ENCODE peak calls at places on chromosome 1, in ten cellular contexts. B is body of pancreas, T is ovary, K is A549, U is H1, Z is thyroid gland, O is IMR-90, Y is HepG2, W is right lobe of liver, G is sigmoid colon. S is an unnamed sample.

GRCh38 chr1:42777860-42778259 is 6.9 kb upstream of the TMEM269 start:
- DNase-seq in B (no peak), T (no peak), K (peak; percentile 60), U (no peak), Z (peak; percentile 17), O (peak; percentile 46), Y (peak; percentile 40), W (no peak), G (no peak), S (peak; percentile 56)

GRCh38 chr1:89576016-89576415 is 51.4 kb downstream of the LRRC8B start:
- DNase-seq in B (no peak), T (no peak), K (no peak), U (no peak), Z (no peak), O (no peak), Y (no peak), W (no peak), G (no peak), S (no peak)

GRCh38 chr1:217453816-217454215 is 177.1 kb downstream of the GPATCH2 start:
- DNase-seq in B (no peak), T (no peak), K (no peak), U (no peak), Z (no peak), O (no peak), Y (no peak), W (no peak), G (no peak), S (no peak)

GRCh38 chr1:19452221-19452663 is 33.1 kb downstream of the CAPZB start:
- DNase-seq in B (no peak), T (no peak), K (no peak), U (no peak), Z (no peak), O (peak; percentile 57), Y (no peak), W (no peak), G (no peak), S (no peak)

GRCh38 chr1:232561381-232561780 is 68.6 kb downstream of the SIPA1L2 start:
- DNase-seq in B (no peak), T (no peak), K (no peak), U (no peak), Z (no peak), O (no peak), Y (no peak), W (no peak), G (no peak), S (no peak)

GRCh38 chr1:168273575-168273974 is 7.1 kb upstream of the TBX19 start:
- DNase-seq in B (no peak), T (no peak), K (no peak), U (no peak), Z (no peak), O (no peak), Y (no peak), W (no peak), G (no peak), S (no peak)

GRCh38 chr1:41498391-41498790 is 13.9 kb upstream of the EDN2 start:
- DNase-seq in B (no peak), T (no peak), K (no peak), U (no peak), Z (no peak), O (no peak), Y (no peak), W (no peak), G (no peak), S (no peak)

GRCh38 chr1:21869620-21870121 is 57.6 kb downstream of the LDLRAD2 start:
- DNase-seq in B (peak; percentile 64), T (peak; percentile 69), K (peak; percentile 83), U (no peak), Z (peak; percentile 95), O (peak; percentile 83), Y (peak; percentile 20), W (no peak), G (peak; percentile 97), S (no peak)

GRCh38 chr1:94322696-94323095 is 85.3 kb upstream of the ARHGAP29 start:
- DNase-seq in B (no peak), T (no peak), K (peak; percentile 25), U (no peak), Z (no peak), O (no peak), Y (no peak), W (no peak), G (no peak), S (no peak)
- TF ChIP-seq POLR2A in B (no peak), T (no peak), K (no peak), U (no peak), Z (no peak), O (no peak), Y (no peak), W (no peak), G (no peak), S (no peak)

DNA sequence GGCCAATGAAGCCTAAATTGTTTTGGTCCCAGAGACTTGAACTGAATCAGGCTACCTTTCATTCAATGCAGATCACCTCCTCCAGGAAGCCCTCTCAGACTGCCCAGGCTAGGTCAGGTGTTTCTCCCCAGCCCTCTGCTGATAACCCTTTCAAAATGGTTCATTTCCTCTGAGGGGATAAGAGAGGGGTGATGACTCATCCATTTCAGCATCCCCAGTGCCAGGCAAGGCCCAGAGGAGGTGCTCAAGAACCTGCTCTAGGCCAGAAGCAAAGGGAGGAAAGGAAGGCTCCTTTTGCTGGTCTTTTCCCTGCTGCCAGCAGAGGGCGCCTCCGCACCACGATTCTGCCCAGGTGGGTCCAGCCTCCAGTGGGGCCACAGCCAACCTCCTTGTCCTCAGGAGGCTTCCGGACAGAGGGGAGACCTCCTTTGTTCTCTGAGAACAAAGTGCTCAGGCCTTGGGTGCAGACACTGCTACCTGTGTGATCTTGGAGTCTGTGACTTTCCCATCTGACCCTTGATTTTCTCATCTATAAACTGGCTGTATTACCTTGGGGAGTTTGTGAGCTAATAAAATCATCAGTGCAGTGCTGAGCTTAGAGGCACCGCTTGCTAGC is 45.3 kb upstream of the ARHGEF10L start:
- DNase-seq in B (peak; percentile 76), T (peak; percentile 70), K (peak; percentile 81), U (peak; percentile 89), Z (peak; percentile 64), O (peak; percentile 69), Y (peak; percentile 58), W (peak; percentile 74), G (peak; percentile 83), S (peak; percentile 74)
- TF ChIP-seq CTCF in B (peak; percentile 83), T (peak; percentile 68), K (peak; percentile 90), U (peak; percentile 98), Z (peak; percentile 84), O (peak; percentile 91), Y (peak; percentile 97), W (peak; percentile 89), G (peak; percentile 70), S (peak; percentile 91)

GRCh38 chr1:159924025-159924790 is 1.1 kb downstream of the TAGLN2 start:
- DNase-seq in B (peak; percentile 91), T (peak; percentile 93), K (peak; percentile 96), U (peak; percentile 58), Z (peak; percentile 91), O (peak; percentile 89), Y (peak; percentile 24), W (peak; percentile 84), G (peak; percentile 96), S (peak; percentile 89)

GRCh38 chr1:159927211-159927886 is 2.0 kb upstream of the TAGLN2 start:
- DNase-seq in B (no peak), T (no peak), K (no peak), U (no peak), Z (no peak), O (no peak), Y (no peak), W (no peak), G (no peak), S (no peak)

GRCh38 chr1:159925713-159926066 is 383 bp upstream of the TAGLN2 start:
- DNase-seq in B (peak; percentile 56), T (peak; percentile 46), K (no peak), U (no peak), Z (peak; percentile 57), O (no peak), Y (no peak), W (no peak), G (peak; percentile 80), S (no peak)

GRCh38 chr1:159923203-159924024 is 1.9 kb downstream of the TAGLN2 start:
- DNase-seq in B (peak; percentile 89), T (peak; percentile 80), K (peak; percentile 89), U (peak; percentile 60), Z (peak; percentile 65), O (peak; percentile 83), Y (peak; percentile 50), W (peak; percentile 82), G (peak; percentile 91), S (peak; percentile 89)

DNA sequence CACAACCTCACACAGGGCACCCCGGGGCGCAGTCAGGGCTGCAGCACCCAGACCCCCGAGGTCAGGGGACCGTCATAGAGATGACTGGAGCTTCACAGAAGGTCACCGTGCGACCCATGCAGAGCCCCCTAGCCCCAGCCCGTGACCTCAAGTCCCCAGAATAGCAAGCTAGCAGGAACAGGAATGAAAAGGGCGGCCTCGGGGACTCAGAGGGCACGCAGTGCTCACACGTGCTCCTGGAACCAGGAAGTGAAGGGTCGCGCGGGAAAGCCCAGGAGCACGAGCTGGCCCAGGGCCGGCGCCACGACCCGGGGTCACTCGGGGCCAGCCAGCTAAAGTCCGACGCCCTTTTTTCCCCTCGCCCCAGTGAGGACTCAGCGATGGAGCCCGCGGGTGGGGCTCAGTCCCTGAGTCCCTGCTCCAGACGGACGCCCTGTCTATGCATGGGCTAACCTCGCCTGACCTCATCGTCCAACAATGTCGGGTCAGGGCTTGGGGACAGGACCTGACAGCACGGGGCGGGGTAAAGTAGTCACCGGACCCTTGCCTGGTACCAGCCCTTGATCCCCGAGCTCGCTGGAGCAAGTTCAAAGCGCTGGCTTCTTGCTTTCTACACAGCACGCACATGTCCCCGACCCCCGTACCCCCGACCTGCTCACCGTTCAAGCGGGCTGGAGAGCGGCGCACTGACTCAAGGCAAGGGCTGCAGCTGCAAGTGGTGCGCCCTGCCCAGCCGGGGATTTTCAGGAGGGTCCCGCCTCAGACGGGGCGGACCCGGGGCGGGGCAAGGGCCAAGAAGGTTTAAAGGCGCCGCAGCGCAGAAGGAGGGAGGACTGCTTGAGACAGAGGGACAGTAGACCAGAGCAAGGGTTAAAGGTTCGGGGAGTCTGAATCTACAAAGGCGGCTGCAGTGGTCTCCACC is at the start of gene TAGLN2:
- DNase-seq in B (peak; percentile 91), T (peak; percentile 90), K (peak; percentile 96), U (no peak), Z (peak; percentile 88), O (peak; percentile 90), Y (peak; percentile 65), W (peak; percentile 92), G (peak; percentile 96), S (peak; percentile 92)
- TF ChIP-seq POLR2A in B (peak; percentile 99), T (peak; percentile 93), K (peak; percentile 96), U (no peak), Z (peak; percentile 55), O (peak; percentile 97), Y (no peak), W (peak; percentile 89), G (peak; percentile 82), S (peak; percentile 92)

GRCh38 chr1:11039351-11040104 is 7.5 kb downstream of the MASP2 start:
- DNase-seq in B (no peak), T (no peak), K (no peak), U (no peak), Z (no peak), O (no peak), Y (no peak), W (no peak), G (no peak), S (no peak)

GRCh38 chr1:11042995-11043874 is 3.8 kb downstream of the MASP2 start:
- DNase-seq in B (no peak), T (no peak), K (no peak), U (no peak), Z (no peak), O (no peak), Y (no peak), W (no peak), G (peak; percentile 43), S (no peak)

GRCh38 chr1:11044086-11044848 is 2.8 kb downstream of the MASP2 start:
- DNase-seq in B (no peak), T (no peak), K (no peak), U (no peak), Z (no peak), O (no peak), Y (no peak), W (no peak), G (peak; percentile 40), S (no peak)

GRCh38 chr1:11041048-11041447 is 6.0 kb downstream of the MASP2 start:
- DNase-seq in B (no peak), T (no peak), K (no peak), U (no peak), Z (no peak), O (no peak), Y (no peak), W (no peak), G (no peak), S (no peak)

DNA sequence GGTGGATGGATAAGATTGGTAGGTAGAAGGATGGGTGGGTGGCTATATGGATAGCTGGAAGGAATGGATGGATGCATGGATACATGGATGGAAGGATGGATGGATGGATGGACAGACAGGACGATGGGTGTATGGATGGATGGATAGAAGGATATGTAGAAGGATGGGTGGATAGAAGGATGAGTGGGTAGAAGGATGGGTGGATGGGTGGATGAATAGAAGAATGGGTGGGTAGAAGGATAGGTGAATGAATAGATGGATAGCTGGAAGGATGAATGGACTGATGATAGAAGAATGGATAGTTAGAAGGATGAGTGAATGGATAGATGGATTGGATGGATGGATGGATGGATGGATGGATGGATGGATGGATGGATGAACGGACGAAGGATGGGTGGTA is 5.0 kb downstream of the MASP2 start:
- DNase-seq in B (no peak), T (no peak), K (no peak), U (no peak), Z (no peak), O (no peak), Y (no peak), W (no peak), G (no peak), S (no peak)
- TF ChIP-seq CTCF in B (no peak), T (no peak), K (no peak), U (no peak), Z (no peak), O (no peak), Y (no peak), W (no peak), G (no peak), S (no peak)

S was measured in NB4.